ENCODE peak calls at places on chromosome 10, in eight cellular contexts. Q, A, M, J, S, T, P and U are unnamed samples.

GRCh38 chr10:3524086-3524960 is 260.7 kb downstream of the KLF6 start:
- DNase-seq in T (no peak), P (no peak), A (no peak), Q (no peak), M (no peak), J (no peak), S (no peak), U (no peak)

GRCh38 chr10:63554666-63555065 is 33.5 kb downstream of the REEP3 start:
- DNase-seq in A (peak), T (peak), S (no peak), M (no peak), P (no peak), J (no peak), Q (peak), U (no peak)

GRCh38 chr10:102241037-102241443 is 272 bp downstream of the PITX3 start:
- DNase-seq in A (peak), M (no peak), Q (no peak), J (no peak), P (no peak), T (no peak), S (no peak), U (no peak)

GRCh38 chr10:24519950-24520349 is 203.7 kb downstream of the ARHGAP21 start:
- DNase-seq in A (peak), P (no peak), S (no peak), M (no peak), Q (no peak), T (peak), J (no peak), U (no peak)

GRCh38 chr10:45421231-45422097 is 47.4 kb downstream of the ALOX5 start:
- DNase-seq in J (no peak), T (no peak), Q (no peak), P (no peak), S (no peak), A (no peak), M (no peak), U (no peak)

GRCh38 chr10:87500646-87501048 is 4.0 kb upstream of the MINPP1 start:
- DNase-seq in P (no peak), Q (no peak), M (no peak), T (no peak), S (no peak), J (no peak), A (no peak), U (no peak)

GRCh38 chr10:65670087-65670486 is 1255.7 kb upstream of the LRRTM3 start:
- DNase-seq in M (no peak), Q (no peak), A (no peak), J (no peak), S (no peak), T (no peak), P (no peak), U (no peak)

GRCh38 chr10:114022751-114023150 is 20.9 kb upstream of the ADRB1 start:
- DNase-seq in M (no peak), Q (no peak), P (no peak), J (no peak), S (no peak), T (no peak), A (no peak), U (no peak)

GRCh38 chr10:29588640-29589421 is 45.9 kb downstream of the SVIL start:
- DNase-seq in A (no peak), Q (no peak), M (no peak), T (no peak), P (no peak), S (no peak), J (no peak), U (no peak)

GRCh38 chr10:15245530-15245929 is 77.0 kb upstream of the NMT2 start:
- DNase-seq in Q (no peak), A (no peak), P (no peak), T (no peak), S (peak), J (no peak), M (no peak), U (no peak)

GRCh38 chr10:102935939-102936605 is 18.0 kb downstream of the CNNM2 start:
- DNase-seq in Q (no peak), S (no peak), M (no peak), T (no peak), P (no peak), J (no peak), A (no peak), U (no peak)

GRCh38 chr10:130775311-130775710 is 536.2 kb downstream of the TCERG1L start:
- DNase-seq in T (no peak), M (no peak), Q (no peak), A (no peak), J (no peak), S (peak), P (no peak), U (no peak)

GRCh38 chr10:121043124-121043849 is 192.1 kb downstream of the WDR11 start:
- DNase-seq in M (no peak), A (no peak), P (no peak), J (no peak), Q (peak), T (no peak), S (no peak), U (no peak)

GRCh38 chr10:96377816-96378294 is 19.1 kb upstream of the OPALIN start:
- DNase-seq in P (no peak), M (no peak), Q (no peak), A (peak), S (no peak), T (no peak), J (peak), U (no peak)

GRCh38 chr10:86360657-86361056 is 5.9 kb downstream of the GRID1 start:
- DNase-seq in P (no peak), A (no peak), J (no peak), T (no peak), Q (no peak), M (peak), S (peak), U (no peak)

GRCh38 chr10:6128591-6129383 is 40.0 kb downstream of the RBM17 start:
- DNase-seq in S (no peak), A (peak), J (no peak), Q (no peak), P (no peak), T (no peak), M (no peak), U (no peak)

GRCh38 chr10:43044444-43045245 is 32.2 kb upstream of the RET start:
- DNase-seq in J (peak), P (no peak), T (no peak), M (peak), Q (no peak), A (peak), S (peak), U (no peak)